ENCODE peak calls at places on chromosome 20, in seven cellular contexts. N is GM06990; U is CD8-positive, alpha-beta memory T cell; Q is left cardiac atrium; T is cardiac muscle cell; C is coronary artery; I is right atrium auricular region. J is an unnamed sample.

GRCh38 chr20:34328928-34329677 is 25.9 kb upstream of the AHCY start:
- DNase-seq in N (no peak), U (no peak), Q (no peak), T (no peak), C (no peak), I (no peak), J (no peak)

GRCh38 chr20:51640743-51641142 is 98.2 kb upstream of the NFATC2 start:
- DNase-seq in N (no peak), U (no peak), Q (no peak), T (no peak), C (no peak), I (no peak), J (no peak)

GRCh38 chr20:20410678-20411077 is 42.8 kb downstream of the INSM1 start:
- DNase-seq in N (no peak), U (no peak), Q (peak), T (peak), C (no peak), I (no peak), J (no peak)

GRCh38 chr20:34948030-34948429 is 7.6 kb downstream of the GSS start:
- DNase-seq in N (no peak), U (no peak), Q (no peak), T (no peak), C (no peak), I (no peak), J (no peak)

GRCh38 chr20:60255426-60255825 is 297.2 kb downstream of the CDH26 start:
- DNase-seq in N (no peak), U (no peak), Q (no peak), T (no peak), C (no peak), I (no peak), J (no peak)

GRCh38 chr20:60060593-60060992 is 102.4 kb downstream of the CDH26 start:
- DNase-seq in N (no peak), U (no peak), Q (no peak), T (peak), C (no peak), I (no peak), J (no peak)

GRCh38 chr20:61311656-61312387 is 59.8 kb downstream of the CDH4 start:
- DNase-seq in N (no peak), U (no peak), Q (no peak), T (no peak), C (no peak), I (no peak), J (no peak)

GRCh38 chr20:52649727-52650126 is 322.4 kb upstream of the TSHZ2 start:
- DNase-seq in N (no peak), U (no peak), Q (no peak), T (no peak), C (no peak), I (no peak), J (no peak)

GRCh38 chr20:63309261-63310071 is 16.5 kb downstream of the COL20A1 start:
- DNase-seq in N (no peak), U (no peak), Q (peak), T (peak), C (no peak), I (no peak), J (peak)

GRCh38 chr20:58022711-58023110 is 205.7 kb downstream of the ANKRD60 start:
- DNase-seq in N (no peak), U (no peak), Q (no peak), T (no peak), C (no peak), I (no peak), J (no peak)

GRCh38 chr20:41645372-41645771 is 27.2 kb upstream of the CHD6 start:
- DNase-seq in N (no peak), U (no peak), Q (no peak), T (no peak), C (no peak), I (no peak), J (no peak)

GRCh38 chr20:41173791-41174341 is 36.5 kb downstream of the PLCG1 start:
- DNase-seq in N (no peak), U (no peak), Q (no peak), T (no peak), C (peak), I (peak), J (no peak)

GRCh38 chr20:62353289-62354030 is 13.7 kb downstream of the LAMA5 start:
- DNase-seq in N (no peak), U (no peak), Q (no peak), T (no peak), C (no peak), I (no peak), J (no peak)

GRCh38 chr20:8790442-8791074 is 278.3 kb upstream of the PLCB4 start:
- DNase-seq in N (no peak), U (no peak), Q (no peak), T (peak), C (no peak), I (no peak), J (peak)

GRCh38 chr20:1320902-1321653 is 7.9 kb downstream of the SDCBP2 start:
- DNase-seq in N (no peak), U (no peak), Q (peak), T (no peak), C (no peak), I (no peak), J (no peak)

GRCh38 chr20:46709459-46710148 is at the start of gene SLC2A10:
- DNase-seq in N (no peak), U (no peak), Q (peak), T (peak), C (peak), I (peak), J (no peak)

GRCh38 chr20:63521602-63522001 is 1.0 kb downstream of the PPDPF start:
- DNase-seq in N (no peak), U (no peak), Q (peak), T (no peak), C (no peak), I (no peak), J (no peak)

GRCh38 chr20:41183831-41184230 is 46.5 kb downstream of the PLCG1 start:
- DNase-seq in N (no peak), U (no peak), Q (no peak), T (no peak), C (no peak), I (peak), J (no peak)

GRCh38 chr20:641516-641913 is 11.5 kb downstream of the SRXN1 start:
- DNase-seq in N (no peak), U (no peak), Q (no peak), T (no peak), C (no peak), I (no peak), J (no peak)

GRCh38 chr20:15578059-15578458 is 995.2 kb downstream of the KIF16B start:
- DNase-seq in N (no peak), U (no peak), Q (no peak), T (no peak), C (no peak), I (no peak), J (no peak)

GRCh38 chr20:1301031-1301529 is 27.9 kb downstream of the SDCBP2 start:
- DNase-seq in N (no peak), U (no peak), Q (no peak), T (no peak), C (no peak), I (no peak), J (no peak)

J was measured in Karpas-422.